ENCODE peak calls at places on chromosomes 4 and X, in four cellular contexts. One of them, this sample, is unnamed.

GRCh38 chrX:151985955-151986354 is 11.5 kb upstream of the GABRE start:
- DNase-seq in natural killer cell: no peak
- DNase-seq in M059J: peak; percentile 89
- DNase-seq in skeletal muscle cell: no peak
- DNase-seq in this sample: no peak

GRCh38 chr4:176065365-176066249 is at the start of gene WDR17:
- DNase-seq in skeletal muscle cell: peak; percentile 14
- DNase-seq in natural killer cell: peak; percentile 31
- DNase-seq in M059J: peak; percentile 92
- DNase-seq in this sample: peak; percentile 1

GRCh38 chrX:23317799-23318724 is 16.6 kb upstream of the PTCHD1 start:
- DNase-seq in M059J: peak; percentile 7
- DNase-seq in skeletal muscle cell: no peak
- DNase-seq in natural killer cell: peak; percentile 15
- DNase-seq in this sample: peak; percentile 0

GRCh38 chr4:28149762-28150161 is 1289.1 kb downstream of the STIM2 start:
- DNase-seq in natural killer cell: no peak
- DNase-seq in M059J: no peak
- DNase-seq in skeletal muscle cell: no peak
- DNase-seq in this sample: no peak

GRCh38 chrX:116781926-116782325 is 319.1 kb upstream of the CT83 start:
- DNase-seq in skeletal muscle cell: no peak
- DNase-seq in natural killer cell: no peak
- DNase-seq in M059J: no peak
- DNase-seq in this sample: no peak

GRCh38 chrX:3345281-3346081 is 971 bp downstream of the MXRA5 start:
- DNase-seq in skeletal muscle cell: no peak
- DNase-seq in M059J: peak; percentile 82
- DNase-seq in natural killer cell: no peak
- DNase-seq in this sample: no peak

GRCh38 chr4:84366932-84367331 is 132.2 kb downstream of the NKX6-1 start:
- DNase-seq in M059J: no peak
- DNase-seq in natural killer cell: no peak
- DNase-seq in skeletal muscle cell: no peak
- DNase-seq in this sample: no peak

GRCh38 chrX:87732133-87732532 is 214.5 kb downstream of the KLHL4 start:
- DNase-seq in M059J: no peak
- DNase-seq in skeletal muscle cell: no peak
- DNase-seq in natural killer cell: no peak
- DNase-seq in this sample: no peak

GRCh38 chr4:47933798-47934197 is 19.4 kb upstream of the NFXL1 start:
- DNase-seq in M059J: peak; percentile 36
- DNase-seq in natural killer cell: no peak
- DNase-seq in skeletal muscle cell: no peak
- DNase-seq in this sample: no peak

GRCh38 chrX:107485019-107485418 is 35.6 kb downstream of the FRMPD3 start:
- DNase-seq in M059J: no peak
- DNase-seq in skeletal muscle cell: no peak
- DNase-seq in natural killer cell: no peak
- DNase-seq in this sample: no peak

GRCh38 chr4:156294577-156294976 is 340.9 kb upstream of the CTSO start:
- DNase-seq in M059J: peak; percentile 91
- DNase-seq in natural killer cell: no peak
- DNase-seq in skeletal muscle cell: peak; percentile 73
- DNase-seq in this sample: no peak

GRCh38 chr4:109947918-109948317 is 35.2 kb downstream of the EGF start:
- DNase-seq in skeletal muscle cell: no peak
- DNase-seq in M059J: no peak
- DNase-seq in natural killer cell: no peak
- DNase-seq in this sample: no peak

GRCh38 chr4:109989044-109989443 is 76.4 kb downstream of the EGF start:
- DNase-seq in M059J: no peak
- DNase-seq in skeletal muscle cell: no peak
- DNase-seq in natural killer cell: no peak
- DNase-seq in this sample: no peak

GRCh38 chrX:41895826-41896225 is 27.5 kb downstream of the CASK start:
- DNase-seq in M059J: no peak
- DNase-seq in skeletal muscle cell: peak; percentile 32
- DNase-seq in natural killer cell: no peak
- DNase-seq in this sample: no peak

GRCh38 chrX:1591102-1591862 is at the start of gene AKAP17A:
- DNase-seq in natural killer cell: peak; percentile 99
- DNase-seq in skeletal muscle cell: peak; percentile 67
- DNase-seq in M059J: peak; percentile 87
- DNase-seq in this sample: peak; percentile 98

GRCh38 chr4:151610229-151610628 is 150.6 kb downstream of the GATB start:
- DNase-seq in M059J: no peak
- DNase-seq in natural killer cell: no peak
- DNase-seq in skeletal muscle cell: no peak
- DNase-seq in this sample: no peak